ENCODE peak calls at places on chromosomes 2 and 18, in nine cellular contexts. I is spleen, M is sigmoid colon, U is lung, F is IMR-90, J is dorsolateral prefrontal cortex, R is Panc1, K is coronary artery, V is foreskin fibroblast. Y is an unnamed sample.

GRCh38 chr2:3594493-3595281 is at the start of gene COLEC11:
- DNase-seq in R (no peak), M (no peak), J (no peak), F (no peak), K (no peak), V (peak), I (peak), U (no peak), Y (peak)

GRCh38 chr2:27240406-27240805 is 22.4 kb downstream of the SLC30A3 start:
- DNase-seq in R (no peak), J (no peak), K (no peak), V (no peak), M (no peak), F (no peak), U (no peak), I (no peak), Y (no peak)

GRCh38 chr2:111982822-111983221 is 72.2 kb upstream of the TMEM87B start:
- DNase-seq in U (no peak), K (no peak), F (no peak), J (no peak), V (no peak), I (no peak), M (no peak), R (no peak), Y (no peak)

GRCh38 chr18:46388295-46388694 is 268.7 kb downstream of the LOXHD1 start:
- DNase-seq in V (no peak), M (no peak), U (no peak), R (no peak), J (no peak), K (no peak), F (no peak), I (no peak), Y (no peak)

GRCh38 chr2:147092266-147092665 is 752.6 kb upstream of the ACVR2A start:
- DNase-seq in R (no peak), I (no peak), J (no peak), M (no peak), F (no peak), K (no peak), V (no peak), U (no peak), Y (no peak)

GRCh38 chr18:63258749-63259580 is 60.6 kb downstream of the BCL2 start:
- DNase-seq in I (no peak), F (no peak), U (no peak), K (no peak), V (peak), R (no peak), J (no peak), M (no peak), Y (no peak)

GRCh38 chr2:160372585-160372984 is 121.0 kb downstream of the RBMS1 start:
- DNase-seq in J (no peak), F (peak), M (no peak), I (no peak), R (no peak), K (no peak), V (peak), U (no peak), Y (peak)

GRCh38 chr2:127526940-127527804 is 883 bp upstream of the IWS1 start:
- DNase-seq in F (no peak), U (no peak), I (no peak), R (peak), M (no peak), V (no peak), K (no peak), J (no peak), Y (peak)

GRCh38 chr2:45882707-45883106 is 231.2 kb downstream of the PRKCE start:
- DNase-seq in V (peak), M (peak), F (no peak), K (peak), I (no peak), R (no peak), U (no peak), J (no peak), Y (no peak)

DNA sequence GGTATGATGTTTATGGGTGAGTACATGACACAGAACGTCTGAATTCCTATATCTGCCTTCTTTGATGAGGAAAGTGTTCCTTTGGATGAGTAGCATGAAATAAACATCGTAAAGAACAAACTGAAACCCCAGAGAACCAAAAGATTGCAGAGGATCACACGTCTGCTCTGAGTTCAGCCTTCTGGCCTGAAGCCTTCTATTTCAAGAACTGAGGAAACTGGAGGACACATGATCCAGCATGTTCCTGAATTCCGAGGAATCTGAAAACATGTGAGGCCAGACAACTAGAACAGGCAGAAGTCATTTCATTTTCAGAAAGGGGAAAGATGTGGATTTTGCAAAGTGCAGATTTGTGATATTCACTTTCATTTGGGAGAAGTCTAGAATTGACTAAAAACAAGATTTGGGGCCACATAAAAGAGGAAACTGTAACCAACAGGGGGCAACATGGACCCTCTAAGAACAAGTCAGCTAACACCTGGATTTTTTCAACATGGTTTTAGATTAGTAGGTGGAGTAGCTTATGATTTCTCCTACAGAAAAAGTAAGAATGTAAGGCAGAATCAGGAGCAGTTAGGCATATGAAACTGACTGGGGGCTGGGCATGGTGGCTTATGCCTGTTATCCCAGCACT is 8.3 kb downstream of the SULT6B1 start:
- DNase-seq in M (no peak), I (no peak), R (no peak), F (no peak), V (peak), K (no peak), J (no peak), U (no peak), Y (no peak)
- TF ChIP-seq CTCF in M (no peak), I (no peak), R (no peak), F (no peak), V (no peak), K (no peak), J (no peak), U (no peak), Y (peak)

DNA sequence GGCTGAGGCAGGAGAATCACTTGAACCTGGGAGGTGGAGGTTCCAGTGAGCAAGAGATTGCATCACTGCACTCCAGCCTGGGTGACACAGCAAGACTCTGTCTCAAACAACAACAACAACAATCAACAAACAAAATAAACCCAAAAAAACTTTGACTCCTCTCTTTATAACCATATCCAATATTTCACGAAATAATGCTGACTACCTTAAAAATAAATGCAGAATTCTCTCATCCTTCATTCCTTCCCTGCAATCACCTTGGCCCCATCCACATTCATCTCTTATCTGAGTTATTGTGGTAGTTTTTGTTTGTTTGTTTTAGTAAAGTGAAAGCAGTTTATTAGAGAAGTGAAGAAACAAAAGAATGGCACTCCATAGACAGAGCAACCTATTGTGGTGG is 3.2 kb downstream of the PTPRN start:
- DNase-seq in J (no peak), I (no peak), K (no peak), M (no peak), U (no peak), F (no peak), V (no peak), R (no peak), Y (no peak)
- H3K4me3 ChIP-seq in J (no peak), I (no peak), K (no peak), M (no peak), U (no peak), F (no peak), V (no peak), R (no peak), Y (no peak)

DNA sequence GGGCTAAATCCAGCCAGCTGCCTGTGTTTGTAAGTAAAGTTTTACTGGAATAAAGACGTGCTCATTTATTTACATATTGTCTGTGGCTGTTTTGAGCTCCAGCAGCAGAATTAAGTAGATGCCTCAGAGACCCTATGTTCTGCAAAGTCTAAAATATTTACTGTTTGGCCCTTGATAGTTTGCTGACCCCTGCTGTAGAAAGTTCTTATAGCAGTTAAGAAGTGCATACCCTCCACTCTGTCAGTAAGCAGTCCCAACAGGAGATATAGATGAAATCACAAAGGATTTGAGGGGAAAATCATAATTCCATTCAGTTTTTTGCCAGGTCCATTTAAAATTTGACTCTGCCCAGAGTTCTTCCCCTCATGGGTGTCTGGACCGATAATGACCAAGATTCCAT is 50.1 kb upstream of the ITM2C start:
- DNase-seq in I (no peak), M (no peak), V (peak), U (no peak), R (no peak), K (no peak), F (peak), J (no peak), Y (peak)
- TF ChIP-seq CTCF in I (no peak), M (no peak), V (peak), U (no peak), R (peak), K (no peak), F (peak), J (peak), Y (peak)

DNA sequence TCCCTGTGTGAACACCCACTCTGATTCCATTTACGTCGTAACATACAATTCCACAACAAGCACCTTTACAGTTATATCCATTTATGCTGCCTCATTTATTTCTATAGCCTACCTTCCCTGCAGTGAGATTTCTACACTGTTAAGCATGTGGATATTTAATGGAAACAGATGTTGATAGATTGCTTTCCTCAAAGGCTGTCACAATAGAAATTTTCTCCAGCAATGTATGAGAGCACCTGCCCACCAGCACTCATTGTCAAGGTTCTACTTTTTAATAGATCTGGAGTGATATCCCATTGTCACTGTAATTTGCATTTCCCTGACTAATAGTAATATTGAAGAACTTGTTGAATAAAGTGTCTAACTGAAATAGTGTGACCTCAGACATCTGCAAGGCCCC is 295.0 kb downstream of the CNTNAP5 start:
- DNase-seq in I (no peak), M (no peak), J (no peak), R (no peak), K (no peak), U (no peak), V (no peak), F (no peak), Y (no peak)
- H3K4me3 ChIP-seq in I (no peak), M (no peak), J (no peak), R (no peak), K (no peak), U (no peak), V (no peak), F (no peak), Y (no peak)